ENCODE peak calls at places on chromosomes 3 and 15, in four cellular contexts. X, W, F and K are unnamed samples.

GRCh38 chr3:86782860-86783259 is 208.1 kb downstream of the VGLL3 start:
- DNase-seq in F (no peak), X (no peak), W (no peak), K (no peak)

GRCh38 chr15:50181983-50182232 is at the start of gene SLC27A2:
- DNase-seq in X (no peak), F (no peak), W (no peak), K (no peak)

GRCh38 chr3:56987238-56987932 is 73.1 kb upstream of the SPATA12 start:
- DNase-seq in X (no peak), W (peak), F (no peak), K (no peak)

GRCh38 chr3:61141184-61141583 is 110.1 kb downstream of the FHIT start:
- DNase-seq in X (no peak), W (no peak), F (no peak), K (no peak)

GRCh38 chr15:83305696-83306291 is 21.3 kb upstream of the BNC1 start:
- DNase-seq in X (no peak), W (no peak), F (no peak), K (no peak)

GRCh38 chr3:197775317-197775716 is 15.7 kb upstream of the LRCH3 start:
- DNase-seq in F (no peak), X (no peak), W (no peak), K (no peak)

GRCh38 chr3:1404270-1404669 is 311.4 kb downstream of the CNTN6 start:
- DNase-seq in X (no peak), F (no peak), W (no peak), K (no peak)

GRCh38 chr3:178439504-178439903 is 96.7 kb upstream of the KCNMB2 start:
- DNase-seq in X (no peak), W (no peak), F (no peak), K (no peak)

GRCh38 chr3:14913926-14914776 is 33.2 kb upstream of the NR2C2 start:
- DNase-seq in X (no peak), W (no peak), F (no peak), K (no peak)

GRCh38 chr15:43794269-43795037 is 2.3 kb downstream of the SERF2 start:
- DNase-seq in X (no peak), F (no peak), W (no peak), K (no peak)

GRCh38 chr3:120182613-120183524 is 88.6 kb upstream of the GSK3B start:
- DNase-seq in W (no peak), F (peak), X (no peak), K (no peak)

GRCh38 chr15:70259030-70259424 is 161.3 kb upstream of the TLE3 start:
- DNase-seq in X (peak), F (no peak), W (no peak), K (peak)

GRCh38 chr15:92611995-92612745 is 43.4 kb downstream of the FAM174B start:
- DNase-seq in W (peak), X (no peak), F (no peak), K (no peak)

GRCh38 chr15:79849789-79850188 is 47.0 kb downstream of the MTHFS start:
- DNase-seq in W (peak), X (no peak), F (peak), K (no peak)

GRCh38 chr3:124886168-124887051 is 755 bp downstream of the ITGB5 start:
- DNase-seq in F (peak), X (no peak), W (peak), K (no peak)